ENCODE peak calls at places on chromosomes 11 and 22, in nine cellular contexts. One of them, this sample, is unnamed.

GRCh38 chr11:110472858-110473257 is 43.1 kb downstream of the FDX1 start:
- DNase-seq in brain microvascular endothelial cell: peak
- DNase-seq in pancreas: no peak
- DNase-seq in IMR-90: peak
- DNase-seq in GM12878: no peak
- DNase-seq in HFF-Myc: no peak
- DNase-seq in hepatocyte: no peak
- DNase-seq in CD8-positive, alpha-beta memory T cell: no peak
- DNase-seq in AG10803: peak
- DNase-seq in this sample: no peak

GRCh38 chr11:20259506-20259905 is 99.2 kb upstream of the DBX1 start:
- DNase-seq in AG10803: no peak
- DNase-seq in pancreas: no peak
- DNase-seq in CD8-positive, alpha-beta memory T cell: no peak
- DNase-seq in GM12878: no peak
- DNase-seq in HFF-Myc: peak
- DNase-seq in IMR-90: no peak
- DNase-seq in hepatocyte: no peak
- DNase-seq in brain microvascular endothelial cell: no peak
- DNase-seq in this sample: no peak

GRCh38 chr22:46969491-46969890 is 207.0 kb downstream of the TBC1D22A start:
- DNase-seq in pancreas: no peak
- DNase-seq in HFF-Myc: no peak
- DNase-seq in GM12878: peak
- DNase-seq in IMR-90: no peak
- DNase-seq in CD8-positive, alpha-beta memory T cell: no peak
- DNase-seq in brain microvascular endothelial cell: no peak
- DNase-seq in AG10803: no peak
- DNase-seq in hepatocyte: no peak
- DNase-seq in this sample: no peak

GRCh38 chr11:65863889-65864757 is 3.9 kb downstream of the MUS81 start:
- DNase-seq in hepatocyte: no peak
- DNase-seq in CD8-positive, alpha-beta memory T cell: no peak
- DNase-seq in AG10803: no peak
- DNase-seq in GM12878: no peak
- DNase-seq in IMR-90: no peak
- DNase-seq in brain microvascular endothelial cell: no peak
- DNase-seq in pancreas: no peak
- DNase-seq in HFF-Myc: no peak
- DNase-seq in this sample: no peak

GRCh38 chr11:130527648-130528300 is 79.3 kb downstream of the ADAMTS15 start:
- DNase-seq in IMR-90: peak
- DNase-seq in CD8-positive, alpha-beta memory T cell: no peak
- DNase-seq in HFF-Myc: no peak
- DNase-seq in pancreas: no peak
- DNase-seq in AG10803: peak
- DNase-seq in GM12878: no peak
- DNase-seq in hepatocyte: no peak
- DNase-seq in brain microvascular endothelial cell: peak
- DNase-seq in this sample: no peak

GRCh38 chr11:288328-289144 is at the start of gene PGGHG:
- DNase-seq in AG10803: peak
- DNase-seq in brain microvascular endothelial cell: no peak
- DNase-seq in IMR-90: no peak
- DNase-seq in pancreas: peak
- DNase-seq in CD8-positive, alpha-beta memory T cell: peak
- DNase-seq in HFF-Myc: no peak
- DNase-seq in hepatocyte: peak
- DNase-seq in GM12878: no peak
- DNase-seq in this sample: no peak

GRCh38 chr11:72061739-72062396 is 18.5 kb downstream of the NUMA1 start:
- DNase-seq in AG10803: no peak
- DNase-seq in brain microvascular endothelial cell: no peak
- DNase-seq in CD8-positive, alpha-beta memory T cell: no peak
- DNase-seq in pancreas: no peak
- DNase-seq in GM12878: no peak
- DNase-seq in hepatocyte: no peak
- DNase-seq in HFF-Myc: no peak
- DNase-seq in IMR-90: no peak
- DNase-seq in this sample: no peak

GRCh38 chr11:93113824-93114223 is 84.0 kb downstream of the SLC36A4 start:
- DNase-seq in HFF-Myc: no peak
- DNase-seq in pancreas: no peak
- DNase-seq in brain microvascular endothelial cell: no peak
- DNase-seq in IMR-90: no peak
- DNase-seq in GM12878: no peak
- DNase-seq in CD8-positive, alpha-beta memory T cell: no peak
- DNase-seq in hepatocyte: no peak
- DNase-seq in AG10803: no peak
- DNase-seq in this sample: no peak

GRCh38 chr11:57647368-57647767 is 2.3 kb downstream of the YPEL4 start:
- DNase-seq in HFF-Myc: no peak
- DNase-seq in IMR-90: no peak
- DNase-seq in pancreas: no peak
- DNase-seq in GM12878: no peak
- DNase-seq in CD8-positive, alpha-beta memory T cell: no peak
- DNase-seq in brain microvascular endothelial cell: no peak
- DNase-seq in hepatocyte: no peak
- DNase-seq in AG10803: no peak
- DNase-seq in this sample: no peak

GRCh38 chr11:1458340-1459218 is 28.0 kb downstream of the MOB2 start:
- DNase-seq in pancreas: no peak
- DNase-seq in IMR-90: peak
- DNase-seq in HFF-Myc: no peak
- DNase-seq in CD8-positive, alpha-beta memory T cell: no peak
- DNase-seq in brain microvascular endothelial cell: peak
- DNase-seq in GM12878: no peak
- DNase-seq in AG10803: no peak
- DNase-seq in hepatocyte: peak
- DNase-seq in this sample: no peak

GRCh38 chr11:8127442-8127841 is 41.4 kb downstream of the RIC3 start:
- DNase-seq in HFF-Myc: no peak
- DNase-seq in GM12878: no peak
- DNase-seq in pancreas: no peak
- DNase-seq in brain microvascular endothelial cell: no peak
- DNase-seq in IMR-90: no peak
- DNase-seq in CD8-positive, alpha-beta memory T cell: no peak
- DNase-seq in hepatocyte: no peak
- DNase-seq in AG10803: no peak
- DNase-seq in this sample: no peak

DNA sequence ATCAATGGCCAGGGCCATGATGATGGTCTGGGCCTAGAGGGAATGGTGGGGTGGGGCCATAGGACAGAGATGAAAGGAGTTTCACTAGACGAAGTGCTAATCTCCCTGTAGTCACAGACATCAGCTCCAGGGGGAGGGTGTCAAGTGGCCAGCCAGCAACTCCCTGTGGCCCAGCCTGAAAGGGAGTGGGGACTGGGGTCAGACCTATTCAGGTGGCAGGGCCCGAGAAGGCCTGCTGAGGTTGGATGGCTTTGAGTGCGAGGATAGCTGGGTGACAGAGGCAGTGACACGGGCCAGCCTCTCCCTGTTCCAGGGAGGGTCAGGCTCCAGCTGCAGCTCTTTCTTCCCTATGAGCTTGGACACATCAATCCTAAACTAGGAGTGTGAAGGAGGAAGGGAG is 11.0 kb downstream of the TOB2 start:
- DNase-seq in AG10803: no peak
- DNase-seq in HFF-Myc: no peak
- DNase-seq in GM12878: no peak
- DNase-seq in brain microvascular endothelial cell: no peak
- DNase-seq in IMR-90: no peak
- DNase-seq in hepatocyte: no peak
- DNase-seq in CD8-positive, alpha-beta memory T cell: no peak
- DNase-seq in pancreas: no peak
- DNase-seq in this sample: no peak
- H3K4me3 ChIP-seq in AG10803: no peak
- H3K4me3 ChIP-seq in HFF-Myc: no peak
- H3K4me3 ChIP-seq in GM12878: no peak
- H3K4me3 ChIP-seq in brain microvascular endothelial cell: no peak
- H3K4me3 ChIP-seq in IMR-90: no peak
- H3K4me3 ChIP-seq in hepatocyte: no peak
- H3K4me3 ChIP-seq in CD8-positive, alpha-beta memory T cell: no peak
- H3K4me3 ChIP-seq in pancreas: no peak
- H3K4me3 ChIP-seq in this sample: no peak

GRCh38 chr11:36091256-36091811 is 147.5 kb downstream of the LDLRAD3 start:
- DNase-seq in CD8-positive, alpha-beta memory T cell: no peak
- DNase-seq in IMR-90: peak
- DNase-seq in hepatocyte: no peak
- DNase-seq in GM12878: no peak
- DNase-seq in AG10803: no peak
- DNase-seq in pancreas: no peak
- DNase-seq in brain microvascular endothelial cell: peak
- DNase-seq in HFF-Myc: no peak
- DNase-seq in this sample: peak

GRCh38 chr11:36089920-36090319 is 146.1 kb downstream of the LDLRAD3 start:
- DNase-seq in IMR-90: no peak
- DNase-seq in GM12878: no peak
- DNase-seq in HFF-Myc: no peak
- DNase-seq in brain microvascular endothelial cell: no peak
- DNase-seq in CD8-positive, alpha-beta memory T cell: no peak
- DNase-seq in AG10803: no peak
- DNase-seq in pancreas: no peak
- DNase-seq in hepatocyte: no peak
- DNase-seq in this sample: no peak

GRCh38 chr11:36088234-36088975 is 144.5 kb downstream of the LDLRAD3 start:
- DNase-seq in IMR-90: peak
- DNase-seq in brain microvascular endothelial cell: no peak
- DNase-seq in hepatocyte: no peak
- DNase-seq in GM12878: no peak
- DNase-seq in pancreas: no peak
- DNase-seq in AG10803: peak
- DNase-seq in CD8-positive, alpha-beta memory T cell: no peak
- DNase-seq in HFF-Myc: no peak
- DNase-seq in this sample: no peak

GRCh38 chr11:36092314-36093030 is 148.6 kb downstream of the LDLRAD3 start:
- DNase-seq in GM12878: no peak
- DNase-seq in CD8-positive, alpha-beta memory T cell: no peak
- DNase-seq in IMR-90: peak
- DNase-seq in pancreas: no peak
- DNase-seq in AG10803: no peak
- DNase-seq in HFF-Myc: no peak
- DNase-seq in hepatocyte: no peak
- DNase-seq in brain microvascular endothelial cell: no peak
- DNase-seq in this sample: no peak

GRCh38 chr11:36090351-36091245 is 146.7 kb downstream of the LDLRAD3 start:
- DNase-seq in hepatocyte: no peak
- DNase-seq in GM12878: no peak
- DNase-seq in brain microvascular endothelial cell: no peak
- DNase-seq in AG10803: no peak
- DNase-seq in IMR-90: no peak
- DNase-seq in HFF-Myc: no peak
- DNase-seq in pancreas: no peak
- DNase-seq in CD8-positive, alpha-beta memory T cell: no peak
- DNase-seq in this sample: no peak
- H3K4me3 ChIP-seq in hepatocyte: no peak
- H3K4me3 ChIP-seq in GM12878: no peak
- H3K4me3 ChIP-seq in brain microvascular endothelial cell: no peak
- H3K4me3 ChIP-seq in AG10803: no peak
- H3K4me3 ChIP-seq in IMR-90: no peak
- H3K4me3 ChIP-seq in HFF-Myc: no peak
- H3K4me3 ChIP-seq in pancreas: no peak
- H3K4me3 ChIP-seq in CD8-positive, alpha-beta memory T cell: no peak
- H3K4me3 ChIP-seq in this sample: no peak

GRCh38 chr11:94794287-94795168 is 26.4 kb downstream of the AMOTL1 start:
- DNase-seq in AG10803: peak
- DNase-seq in brain microvascular endothelial cell: peak
- DNase-seq in pancreas: peak
- DNase-seq in IMR-90: peak
- DNase-seq in hepatocyte: no peak
- DNase-seq in CD8-positive, alpha-beta memory T cell: no peak
- DNase-seq in HFF-Myc: peak
- DNase-seq in GM12878: no peak
- DNase-seq in this sample: no peak
- H3K4me3 ChIP-seq in AG10803: peak
- H3K4me3 ChIP-seq in brain microvascular endothelial cell: peak
- H3K4me3 ChIP-seq in pancreas: no peak
- H3K4me3 ChIP-seq in IMR-90: peak
- H3K4me3 ChIP-seq in hepatocyte: no peak
- H3K4me3 ChIP-seq in CD8-positive, alpha-beta memory T cell: no peak
- H3K4me3 ChIP-seq in HFF-Myc: peak
- H3K4me3 ChIP-seq in GM12878: no peak
- H3K4me3 ChIP-seq in this sample: no peak

DNA sequence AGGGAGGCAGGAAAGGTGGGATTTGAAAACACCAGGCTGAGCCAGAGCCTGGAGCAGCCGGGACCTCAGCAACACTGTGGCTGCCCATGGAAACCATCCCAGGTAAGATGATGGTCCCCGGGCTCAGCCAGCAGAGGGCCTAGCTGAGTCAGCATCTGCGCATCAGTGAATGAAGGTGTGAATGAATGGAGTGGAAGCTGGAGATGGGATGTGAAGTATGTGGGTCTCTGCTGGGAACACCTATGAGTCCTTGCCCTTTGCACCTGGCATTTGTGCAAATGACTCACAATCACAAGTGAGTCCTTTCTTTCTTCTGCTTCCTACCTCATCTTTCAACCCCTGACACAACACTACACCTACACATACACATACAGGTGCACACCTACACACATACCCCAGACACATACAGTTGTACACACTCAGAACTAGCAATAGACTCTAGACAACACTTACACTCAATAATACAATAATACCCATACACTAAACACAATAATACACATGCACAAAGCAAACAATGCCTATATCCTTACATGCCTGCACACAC is 62.8 kb upstream of the PRDM11 start:
- DNase-seq in AG10803: no peak
- DNase-seq in IMR-90: no peak
- DNase-seq in GM12878: no peak
- DNase-seq in brain microvascular endothelial cell: no peak
- DNase-seq in HFF-Myc: no peak
- DNase-seq in hepatocyte: peak
- DNase-seq in pancreas: no peak
- DNase-seq in CD8-positive, alpha-beta memory T cell: no peak
- DNase-seq in this sample: no peak
- H3K4me3 ChIP-seq in AG10803: no peak
- H3K4me3 ChIP-seq in IMR-90: no peak
- H3K4me3 ChIP-seq in GM12878: no peak
- H3K4me3 ChIP-seq in brain microvascular endothelial cell: no peak
- H3K4me3 ChIP-seq in HFF-Myc: no peak
- H3K4me3 ChIP-seq in hepatocyte: no peak
- H3K4me3 ChIP-seq in pancreas: no peak
- H3K4me3 ChIP-seq in CD8-positive, alpha-beta memory T cell: peak
- H3K4me3 ChIP-seq in this sample: no peak